ENCODE peak calls at places on chromosomes 5 and 9, in six cellular contexts. Q, O, C, Z, J and H are unnamed samples.
A peak's percentile ranks its signal among the peaks of the same experiment; 100 is the strongest.

GRCh38 chr5:169161022-169161680 is 139.8 kb downstream of the SLIT3 start:
- DNase-seq in J (peak; percentile 93), Q (peak; percentile 95), Z (peak; percentile 20), C (peak; percentile 33), O (peak; percentile 16), H (peak; percentile 92)

GRCh38 chr5:34738381-34738780 is 82.3 kb downstream of the RAI14 start:
- DNase-seq in O (peak; percentile 15), Z (no peak), Q (no peak), J (no peak), C (no peak), H (peak; percentile 45)

GRCh38 chr9:34049630-34050384 is 1.1 kb upstream of the UBAP2 start:
- DNase-seq in J (peak; percentile 28), Z (no peak), Q (no peak), C (no peak), O (peak; percentile 8), H (no peak)

GRCh38 chr5:26259081-26259480 is 779.3 kb downstream of the CDH9 start:
- DNase-seq in O (no peak), C (no peak), Q (no peak), J (no peak), Z (no peak), H (no peak)

GRCh38 chr9:134882204-134882785 is 1.7 kb downstream of the FCN2 start:
- DNase-seq in Z (no peak), O (no peak), Q (no peak), C (no peak), J (no peak), H (no peak)

GRCh38 chr9:37341704-37342103 is 80.8 kb upstream of the GRHPR start:
- DNase-seq in Z (no peak), C (no peak), O (no peak), J (no peak), Q (no peak), H (no peak)

GRCh38 chr9:76658510-76659231 is 105.6 kb upstream of the PCA3 start:
- DNase-seq in Q (peak; percentile 81), J (peak; percentile 47), O (no peak), Z (no peak), C (peak; percentile 92), H (peak; percentile 48)

GRCh38 chr9:16335788-16336580 is 534.5 kb downstream of the BNC2 start:
- DNase-seq in J (no peak), Q (peak; percentile 100), O (peak; percentile 38), Z (no peak), C (peak; percentile 97), H (peak; percentile 100)

GRCh38 chr9:99720455-99721050 is 101.1 kb upstream of the NR4A3 start:
- DNase-seq in O (no peak), Q (peak; percentile 47), J (no peak), Z (no peak), C (peak; percentile 40), H (peak; percentile 2)

GRCh38 chr5:53160895-53161294 is 51.3 kb upstream of the MOCS2 start:
- DNase-seq in O (no peak), Q (no peak), C (no peak), Z (no peak), J (no peak), H (no peak)

GRCh38 chr5:65800775-65801174 is 78.8 kb downstream of the NLN start:
- DNase-seq in Z (no peak), C (peak; percentile 20), Q (no peak), O (no peak), J (no peak), H (no peak)

GRCh38 chr9:2816476-2817141 is 27.3 kb downstream of the PUM3 start:
- DNase-seq in O (peak; percentile 41), C (peak; percentile 85), J (no peak), Q (peak; percentile 74), Z (peak; percentile 32), H (peak; percentile 97)

GRCh38 chr9:109427886-109428285 is 70.2 kb downstream of the PTPN3 start:
- DNase-seq in Q (no peak), C (no peak), Z (no peak), J (no peak), O (no peak), H (no peak)

GRCh38 chr9:125549465-125550215 is 157.4 kb downstream of the MAPKAP1 start:
- DNase-seq in J (no peak), Q (peak; percentile 72), O (peak; percentile 35), Z (no peak), C (no peak), H (peak; percentile 62)

GRCh38 chr5:172758077-172758835 is 12.7 kb downstream of the DUSP1 start:
- DNase-seq in Z (no peak), Q (peak; percentile 98), O (no peak), C (peak; percentile 97), J (no peak), H (peak; percentile 96)

GRCh38 chr9:32177389-32177788 is 207.1 kb upstream of the ACO1 start:
- DNase-seq in Z (no peak), J (no peak), Q (no peak), O (no peak), C (no peak), H (no peak)

GRCh38 chr9:122263699-122264349 is 816 bp downstream of the RBM18 start:
- DNase-seq in J (no peak), O (no peak), Z (no peak), Q (peak; percentile 16), C (peak; percentile 40), H (peak; percentile 12)

GRCh38 chr9:131934673-131935072 is 145.0 kb downstream of the MED27 start:
- DNase-seq in Z (no peak), Q (no peak), C (no peak), O (no peak), J (no peak), H (no peak)

GRCh38 chr5:119049824-119050449 is 20.9 kb upstream of the DMXL1 start:
- DNase-seq in C (peak; percentile 85), O (no peak), J (no peak), Q (peak; percentile 84), Z (no peak), H (peak; percentile 76)

GRCh38 chr9:136095028-136095494 is at the start of gene NACC2:
- DNase-seq in J (peak; percentile 78), O (peak; percentile 71), C (peak; percentile 64), Z (peak; percentile 82), Q (peak; percentile 53), H (peak; percentile 41)

GRCh38 chr5:143546394-143546793 is 142.9 kb upstream of the NR3C1 start:
- DNase-seq in O (no peak), Q (no peak), C (no peak), Z (no peak), J (no peak), H (no peak)

GRCh38 chr9:132128191-132128590 is 33.7 kb upstream of the NTNG2 start:
- DNase-seq in Q (no peak), O (no peak), C (no peak), Z (no peak), J (no peak), H (no peak)

GRCh38 chr5:79495311-79495710 is 18.6 kb downstream of the HOMER1 start:
- DNase-seq in Q (no peak), C (no peak), Z (no peak), J (no peak), O (no peak), H (peak; percentile 47)

GRCh38 chr9:134945509-134946275 is 28.0 kb upstream of the FCN1 start:
- DNase-seq in J (no peak), Z (no peak), Q (no peak), C (no peak), O (no peak), H (no peak)

GRCh38 chr5:27450607-27451006 is 412.2 kb upstream of the CDH9 start:
- DNase-seq in Z (no peak), J (no peak), C (peak; percentile 50), Q (peak; percentile 40), O (no peak), H (no peak)

DNA sequence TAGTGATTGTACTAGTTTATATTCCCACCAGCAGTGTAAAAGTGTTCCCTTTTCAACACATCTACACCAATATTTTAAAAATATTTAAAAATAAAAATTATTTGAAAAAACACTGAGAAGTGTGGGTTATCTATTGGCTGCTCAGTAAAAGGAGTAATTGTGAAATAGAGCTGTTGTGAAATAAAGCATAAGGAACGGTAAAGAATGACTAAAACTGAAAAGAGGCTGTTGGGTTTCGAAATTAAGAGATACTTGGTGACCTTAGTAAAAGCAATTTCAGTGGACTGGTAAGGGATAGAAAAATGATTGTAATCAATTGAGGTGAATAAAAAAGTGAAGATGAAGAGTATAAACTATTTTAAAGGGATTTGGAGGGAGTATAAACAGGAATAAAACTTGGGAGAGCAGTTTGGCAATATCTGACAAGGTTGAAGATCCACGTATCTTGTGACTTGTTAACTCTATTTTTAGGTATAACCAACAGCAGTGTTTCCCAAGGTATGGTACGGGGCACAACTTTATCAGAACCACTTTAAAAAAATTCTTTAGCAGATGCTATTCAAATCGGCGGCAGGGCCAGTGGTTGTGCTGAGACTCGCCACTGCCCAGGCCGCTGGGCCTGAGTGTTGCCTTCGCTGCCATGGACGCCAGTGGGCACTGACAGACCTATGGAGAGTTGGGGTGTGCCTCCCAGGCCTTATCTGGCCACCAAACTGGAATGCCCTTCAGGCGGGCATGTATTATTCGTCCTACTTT is 63.3 kb downstream of the TMEM38B start:
- DNase-seq in J (no peak), C (peak; percentile 41), Q (peak; percentile 49), O (no peak), Z (no peak), H (no peak)
- TF ChIP-seq CTCF in J (no peak), C (no peak), Q (no peak), O (no peak), Z (no peak), H (no peak)

GRCh38 chr9:96020822-96021615 is 145.5 kb downstream of the ERCC6L2 start:
- DNase-seq in Q (no peak), J (peak; percentile 45), O (peak; percentile 39), C (peak; percentile 31), Z (peak; percentile 43), H (no peak)
- H3K4me3 ChIP-seq in Q (peak overlapping the region; percentile 35), J (peak overlapping the region; percentile 53), O (peak overlapping the region; percentile 68), C (peak overlapping the region; percentile 56), Z (peak overlapping the region; percentile 57), H (peak overlapping the region; percentile 49)

DNA sequence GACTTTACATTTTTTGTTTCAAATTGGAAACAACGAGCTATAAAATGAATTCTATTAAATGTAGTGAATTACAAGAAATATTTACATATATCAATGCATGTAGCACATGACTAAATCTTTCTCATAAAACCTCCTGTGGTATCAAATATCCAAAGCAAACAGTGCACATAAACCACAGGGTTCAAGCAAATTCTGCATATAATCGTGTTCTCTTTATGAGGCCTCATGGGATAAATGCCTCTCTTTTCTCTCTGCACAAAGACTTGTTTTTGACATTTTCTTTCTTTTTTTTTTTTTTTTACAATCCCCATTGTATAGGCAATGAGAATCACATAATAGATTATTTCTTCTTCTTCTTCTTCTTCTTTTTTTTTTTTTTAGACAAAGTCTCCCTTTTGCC is 1117.2 kb upstream of the DMAC1 start:
- DNase-seq in O (no peak), J (no peak), Z (no peak), C (no peak), Q (no peak), H (no peak)
- TF ChIP-seq CTCF in O (no peak), J (no peak), Z (no peak), C (no peak), Q (no peak), H (no peak)

GRCh38 chr9:97419315-97419867 is 7.5 kb downstream of the TDRD7 start:
- DNase-seq in C (peak; percentile 53), Z (no peak), O (no peak), Q (peak; percentile 87), J (no peak), H (peak; percentile 29)
- H3K4me3 ChIP-seq in C (no peak overlapping the region), Z (no peak overlapping the region), O (no peak overlapping the region), Q (no peak overlapping the region), J (no peak overlapping the region), H (no peak overlapping the region)

GRCh38 chr9:106023455-106023854 is 329.1 kb downstream of the TMEM38B start:
- DNase-seq in Z (no peak), C (no peak), J (no peak), O (no peak), Q (no peak), H (no peak)

GRCh38 chr9:106019702-106020101 is 325.4 kb downstream of the TMEM38B start:
- DNase-seq in C (no peak), Q (no peak), J (no peak), O (no peak), Z (no peak), H (no peak)

GRCh38 chr9:106025449-106025848 is 331.1 kb downstream of the TMEM38B start:
- DNase-seq in O (peak; percentile 36), Z (peak; percentile 37), C (no peak), Q (no peak), J (peak; percentile 74), H (no peak)
- TF ChIP-seq CTCF in O (peak; percentile 13), Z (peak; percentile 16), C (no peak), Q (no peak), J (no peak), H (no peak)